ENCODE peak calls at places on chromosomes 6 and 20, in ten cellular contexts. Y is GM23248, K is M059J, X is RPMI8226, O is Caki2, V is heart left ventricle, Q is NCI-H82, B is left lung, F is mesothelial cell of epicardium, H is choroid plexus epithelial cell. C is an unnamed sample.

GRCh38 chr20:11626551-11626950 is 291.1 kb upstream of the BTBD3 start:
- DNase-seq in Y (no peak), K (no peak), X (no peak), O (no peak), V (no peak), Q (no peak), B (no peak), F (no peak), H (no peak), C (no peak)

GRCh38 chr20:50449789-50450492 is 60.2 kb upstream of the PTPN1 start:
- DNase-seq in Y (no peak), K (no peak), X (no peak), O (no peak), V (no peak), Q (no peak), B (no peak), F (no peak), H (no peak), C (no peak)

GRCh38 chr20:17625246-17626051 is 55.6 kb downstream of the DSTN start:
- DNase-seq in Y (no peak), K (no peak), X (no peak), O (no peak), V (peak; percentile 30), Q (no peak), B (peak; percentile 62), F (no peak), H (no peak), C (no peak)

GRCh38 chr6:90028995-90029635 is 134.8 kb downstream of the GJA10 start:
- DNase-seq in Y (no peak), K (no peak), X (no peak), O (no peak), V (no peak), Q (no peak), B (no peak), F (no peak), H (no peak), C (no peak)

GRCh38 chr6:76697585-76697984 is 625.1 kb upstream of the IMPG1 start:
- DNase-seq in Y (peak; percentile 22), K (no peak), X (no peak), O (no peak), V (no peak), Q (peak; percentile 14), B (no peak), F (no peak), H (peak; percentile 65), C (peak; percentile 49)

GRCh38 chr6:2116496-2116895 is 128.9 kb downstream of the GMDS start:
- DNase-seq in Y (no peak), K (peak; percentile 47), X (no peak), O (no peak), V (no peak), Q (no peak), B (no peak), F (no peak), H (peak; percentile 63), C (no peak)

GRCh38 chr6:165825416-165825815 is 162.4 kb upstream of the PDE10A start:
- DNase-seq in Y (no peak), K (no peak), X (no peak), O (no peak), V (no peak), Q (no peak), B (no peak), F (no peak), H (no peak), C (no peak)

GRCh38 chr20:1310087-1310486 is 18.9 kb downstream of the SDCBP2 start:
- DNase-seq in Y (no peak), K (no peak), X (no peak), O (no peak), V (no peak), Q (no peak), B (no peak), F (no peak), H (no peak), C (no peak)

GRCh38 chr6:90019216-90019615 is 124.9 kb downstream of the GJA10 start:
- DNase-seq in Y (no peak), K (no peak), X (no peak), O (no peak), V (no peak), Q (no peak), B (no peak), F (no peak), H (no peak), C (no peak)

GRCh38 chr6:158798311-158798710 is 20.9 kb downstream of the EZR start:
- DNase-seq in Y (no peak), K (no peak), X (no peak), O (no peak), V (no peak), Q (no peak), B (no peak), F (no peak), H (no peak), C (no peak)

GRCh38 chr6:134363323-134364039 is 45.6 kb upstream of the SGK1 start:
- DNase-seq in Y (peak; percentile 93), K (peak; percentile 88), X (no peak), O (peak; percentile 75), V (no peak), Q (no peak), B (no peak), F (no peak), H (peak; percentile 75), C (peak; percentile 87)

GRCh38 chr20:44593721-44594120 is 11.3 kb downstream of the PKIG start:
- DNase-seq in Y (no peak), K (no peak), X (no peak), O (no peak), V (no peak), Q (no peak), B (no peak), F (no peak), H (no peak), C (no peak)

GRCh38 chr6:1589208-1589607 is 20.5 kb upstream of the FOXC1 start:
- DNase-seq in Y (no peak), K (no peak), X (no peak), O (no peak), V (no peak), Q (no peak), B (no peak), F (no peak), H (no peak), C (no peak)

GRCh38 chr20:19785173-19785799 is 27.2 kb downstream of the RIN2 start:
- DNase-seq in Y (peak; percentile 56), K (no peak), X (no peak), O (no peak), V (no peak), Q (no peak), B (no peak), F (no peak), H (peak; percentile 69), C (peak; percentile 36)

GRCh38 chr6:4928426-4928825 is 75.4 kb downstream of the RPP40 start:
- DNase-seq in Y (peak; percentile 52), K (peak; percentile 89), X (peak; percentile 43), O (no peak), V (no peak), Q (no peak), B (no peak), F (no peak), H (peak; percentile 76), C (peak; percentile 83)

GRCh38 chr6:166592818-166593217 is 6.3 kb upstream of the RAMACL start:
- DNase-seq in Y (peak; percentile 49), K (peak; percentile 52), X (no peak), O (no peak), V (no peak), Q (no peak), B (no peak), F (no peak), H (peak; percentile 93), C (no peak)

GRCh38 chr6:35370799-35371493 is 28.6 kb downstream of the PPARD start:
- DNase-seq in Y (peak; percentile 88), K (no peak), X (peak; percentile 20), O (no peak), V (peak; percentile 41), Q (no peak), B (no peak), F (no peak), H (peak; percentile 70), C (no peak)

GRCh38 chr6:69796081-69796626 is 656 bp downstream of the LMBRD1 start:
- DNase-seq in Y (peak; percentile 62), K (peak; percentile 74), X (peak; percentile 78), O (peak; percentile 58), V (no peak), Q (peak; percentile 59), B (peak; percentile 81), F (peak; percentile 21), H (peak; percentile 66), C (peak; percentile 26)

GRCh38 chr6:148217921-148218320 is 124.7 kb upstream of the SASH1 start:
- DNase-seq in Y (no peak), K (no peak), X (no peak), O (no peak), V (no peak), Q (no peak), B (no peak), F (no peak), H (no peak), C (no peak)

GRCh38 chr6:33692078-33692759 is 19.3 kb downstream of the UQCC2 start:
- DNase-seq in Y (no peak), K (peak; percentile 89), X (no peak), O (no peak), V (peak; percentile 82), Q (no peak), B (no peak), F (no peak), H (peak; percentile 40), C (peak; percentile 94)

GRCh38 chr20:51487076-51487475 is 55.4 kb downstream of the NFATC2 start:
- DNase-seq in Y (no peak), K (no peak), X (no peak), O (no peak), V (no peak), Q (no peak), B (no peak), F (no peak), H (no peak), C (peak; percentile 46)

GRCh38 chr6:28742668-28743270 is 181.0 kb downstream of the TRIM27 start:
- DNase-seq in Y (peak; percentile 49), K (peak; percentile 85), X (peak; percentile 86), O (peak; percentile 82), V (no peak), Q (peak; percentile 85), B (no peak), F (no peak), H (peak; percentile 59), C (no peak)

GRCh38 chr20:57066126-57066900 is 200.1 kb downstream of the BMP7 start:
- DNase-seq in Y (peak; percentile 30), K (peak; percentile 67), X (no peak), O (no peak), V (no peak), Q (no peak), B (no peak), F (no peak), H (peak; percentile 32), C (peak; percentile 87)

GRCh38 chr6:167739721-167740475 is 86.8 kb upstream of the AFDN start:
- DNase-seq in Y (no peak), K (no peak), X (no peak), O (no peak), V (no peak), Q (no peak), B (no peak), F (no peak), H (no peak), C (no peak)

GRCh38 chr6:162165479-162165878 is 562.1 kb downstream of the PRKN start:
- DNase-seq in Y (no peak), K (no peak), X (no peak), O (peak; percentile 73), V (no peak), Q (no peak), B (no peak), F (no peak), H (no peak), C (no peak)

GRCh38 chr20:31497838-31498540 is 16.3 kb upstream of the HM13 start:
- DNase-seq in Y (peak; percentile 82), K (peak; percentile 45), X (no peak), O (no peak), V (peak; percentile 69), Q (no peak), B (no peak), F (no peak), H (no peak), C (peak; percentile 41)

GRCh38 chr6:145498425-145498824 is 236.9 kb downstream of the EPM2A start:
- DNase-seq in Y (no peak), K (peak; percentile 4), X (no peak), O (no peak), V (no peak), Q (no peak), B (no peak), F (no peak), H (no peak), C (no peak)

GRCh38 chr6:14881399-14881798 is 364.5 kb upstream of the JARID2 start:
- DNase-seq in Y (peak; percentile 80), K (peak; percentile 98), X (no peak), O (peak; percentile 28), V (no peak), Q (no peak), B (no peak), F (no peak), H (peak; percentile 47), C (peak; percentile 98)

C was measured in RPMI7951.